ENCODE peak calls at places on chromosomes 6 and 20, in four cellular contexts. One of them, this sample, is unnamed.

GRCh38 chr6:161415302-161415855 is 141.5 kb upstream of the AGPAT4 start:
- DNase-seq in stimulated activated CD4-positive, alpha-beta T cell treated with anti-CD3 and anti-CD28 coated beads, Interleukin-1b, Interleukin-23, amount 100 ng/mL, for 1 hour: no peak
- DNase-seq in cardiac muscle cell: peak
- DNase-seq in activated naive CD8-positive, alpha-beta T cell treated with anti-CD3 and anti-CD28 coated beads, Interleukin-2, amount 50 U/mL, for 24 hours: no peak
- DNase-seq in this sample: peak

GRCh38 chr6:140566706-140567330 is 1192.4 kb upstream of the CITED2 start:
- DNase-seq in stimulated activated CD4-positive, alpha-beta T cell treated with anti-CD3 and anti-CD28 coated beads, Interleukin-1b, Interleukin-23, amount 100 ng/mL, for 1 hour: no peak
- DNase-seq in cardiac muscle cell: peak
- DNase-seq in activated naive CD8-positive, alpha-beta T cell treated with anti-CD3 and anti-CD28 coated beads, Interleukin-2, amount 50 U/mL, for 24 hours: no peak
- DNase-seq in this sample: no peak

GRCh38 chr20:2814587-2815051 is at the start of gene C20orf141:
- DNase-seq in cardiac muscle cell: peak
- DNase-seq in stimulated activated CD4-positive, alpha-beta T cell treated with anti-CD3 and anti-CD28 coated beads, Interleukin-1b, Interleukin-23, amount 100 ng/mL, for 1 hour: no peak
- DNase-seq in activated naive CD8-positive, alpha-beta T cell treated with anti-CD3 and anti-CD28 coated beads, Interleukin-2, amount 50 U/mL, for 24 hours: no peak
- DNase-seq in this sample: no peak

GRCh38 chr6:48859562-48859961 is 603.5 kb downstream of the MMUT start:
- DNase-seq in activated naive CD8-positive, alpha-beta T cell treated with anti-CD3 and anti-CD28 coated beads, Interleukin-2, amount 50 U/mL, for 24 hours: no peak
- DNase-seq in cardiac muscle cell: no peak
- DNase-seq in stimulated activated CD4-positive, alpha-beta T cell treated with anti-CD3 and anti-CD28 coated beads, Interleukin-1b, Interleukin-23, amount 100 ng/mL, for 1 hour: no peak
- DNase-seq in this sample: no peak

GRCh38 chr6:137657351-137657911 is 163.2 kb upstream of the OLIG3 start:
- DNase-seq in activated naive CD8-positive, alpha-beta T cell treated with anti-CD3 and anti-CD28 coated beads, Interleukin-2, amount 50 U/mL, for 24 hours: no peak
- DNase-seq in stimulated activated CD4-positive, alpha-beta T cell treated with anti-CD3 and anti-CD28 coated beads, Interleukin-1b, Interleukin-23, amount 100 ng/mL, for 1 hour: no peak
- DNase-seq in cardiac muscle cell: no peak
- DNase-seq in this sample: no peak

GRCh38 chr6:154615483-154616025 is 105.1 kb upstream of the CNKSR3 start:
- DNase-seq in stimulated activated CD4-positive, alpha-beta T cell treated with anti-CD3 and anti-CD28 coated beads, Interleukin-1b, Interleukin-23, amount 100 ng/mL, for 1 hour: no peak
- DNase-seq in activated naive CD8-positive, alpha-beta T cell treated with anti-CD3 and anti-CD28 coated beads, Interleukin-2, amount 50 U/mL, for 24 hours: no peak
- DNase-seq in cardiac muscle cell: peak
- DNase-seq in this sample: no peak

GRCh38 chr6:14506656-14507242 is 389.2 kb downstream of the CD83 start:
- DNase-seq in activated naive CD8-positive, alpha-beta T cell treated with anti-CD3 and anti-CD28 coated beads, Interleukin-2, amount 50 U/mL, for 24 hours: no peak
- DNase-seq in cardiac muscle cell: no peak
- DNase-seq in stimulated activated CD4-positive, alpha-beta T cell treated with anti-CD3 and anti-CD28 coated beads, Interleukin-1b, Interleukin-23, amount 100 ng/mL, for 1 hour: no peak
- DNase-seq in this sample: no peak

GRCh38 chr20:37382539-37383120 is 36.7 kb downstream of the SRC start:
- DNase-seq in activated naive CD8-positive, alpha-beta T cell treated with anti-CD3 and anti-CD28 coated beads, Interleukin-2, amount 50 U/mL, for 24 hours: no peak
- DNase-seq in cardiac muscle cell: no peak
- DNase-seq in stimulated activated CD4-positive, alpha-beta T cell treated with anti-CD3 and anti-CD28 coated beads, Interleukin-1b, Interleukin-23, amount 100 ng/mL, for 1 hour: no peak
- DNase-seq in this sample: no peak

GRCh38 chr6:84651583-84651982 is 112.8 kb downstream of the TBX18 start:
- DNase-seq in cardiac muscle cell: no peak
- DNase-seq in stimulated activated CD4-positive, alpha-beta T cell treated with anti-CD3 and anti-CD28 coated beads, Interleukin-1b, Interleukin-23, amount 100 ng/mL, for 1 hour: no peak
- DNase-seq in activated naive CD8-positive, alpha-beta T cell treated with anti-CD3 and anti-CD28 coated beads, Interleukin-2, amount 50 U/mL, for 24 hours: no peak
- DNase-seq in this sample: no peak

GRCh38 chr6:129280719-129281118 is 397.8 kb downstream of the LAMA2 start:
- DNase-seq in stimulated activated CD4-positive, alpha-beta T cell treated with anti-CD3 and anti-CD28 coated beads, Interleukin-1b, Interleukin-23, amount 100 ng/mL, for 1 hour: no peak
- DNase-seq in activated naive CD8-positive, alpha-beta T cell treated with anti-CD3 and anti-CD28 coated beads, Interleukin-2, amount 50 U/mL, for 24 hours: peak
- DNase-seq in cardiac muscle cell: no peak
- DNase-seq in this sample: no peak

GRCh38 chr6:117204903-117205302 is 60.5 kb upstream of the VGLL2 start:
- DNase-seq in stimulated activated CD4-positive, alpha-beta T cell treated with anti-CD3 and anti-CD28 coated beads, Interleukin-1b, Interleukin-23, amount 100 ng/mL, for 1 hour: no peak
- DNase-seq in cardiac muscle cell: no peak
- DNase-seq in activated naive CD8-positive, alpha-beta T cell treated with anti-CD3 and anti-CD28 coated beads, Interleukin-2, amount 50 U/mL, for 24 hours: no peak
- DNase-seq in this sample: no peak

GRCh38 chr6:52519618-52520017 is 57.2 kb downstream of the TRAM2 start:
- DNase-seq in stimulated activated CD4-positive, alpha-beta T cell treated with anti-CD3 and anti-CD28 coated beads, Interleukin-1b, Interleukin-23, amount 100 ng/mL, for 1 hour: no peak
- DNase-seq in activated naive CD8-positive, alpha-beta T cell treated with anti-CD3 and anti-CD28 coated beads, Interleukin-2, amount 50 U/mL, for 24 hours: no peak
- DNase-seq in cardiac muscle cell: no peak
- DNase-seq in this sample: no peak

GRCh38 chr6:150492941-150493340 is 106.7 kb upstream of the PLEKHG1 start:
- DNase-seq in activated naive CD8-positive, alpha-beta T cell treated with anti-CD3 and anti-CD28 coated beads, Interleukin-2, amount 50 U/mL, for 24 hours: no peak
- DNase-seq in cardiac muscle cell: peak
- DNase-seq in stimulated activated CD4-positive, alpha-beta T cell treated with anti-CD3 and anti-CD28 coated beads, Interleukin-1b, Interleukin-23, amount 100 ng/mL, for 1 hour: no peak
- DNase-seq in this sample: no peak

GRCh38 chr6:141548969-141549368 is 583.8 kb upstream of the GJE1 start:
- DNase-seq in activated naive CD8-positive, alpha-beta T cell treated with anti-CD3 and anti-CD28 coated beads, Interleukin-2, amount 50 U/mL, for 24 hours: no peak
- DNase-seq in stimulated activated CD4-positive, alpha-beta T cell treated with anti-CD3 and anti-CD28 coated beads, Interleukin-1b, Interleukin-23, amount 100 ng/mL, for 1 hour: no peak
- DNase-seq in cardiac muscle cell: peak
- DNase-seq in this sample: no peak

GRCh38 chr20:18678599-18678998 is 90.7 kb downstream of the DTD1 start:
- DNase-seq in stimulated activated CD4-positive, alpha-beta T cell treated with anti-CD3 and anti-CD28 coated beads, Interleukin-1b, Interleukin-23, amount 100 ng/mL, for 1 hour: no peak
- DNase-seq in cardiac muscle cell: no peak
- DNase-seq in activated naive CD8-positive, alpha-beta T cell treated with anti-CD3 and anti-CD28 coated beads, Interleukin-2, amount 50 U/mL, for 24 hours: no peak
- DNase-seq in this sample: no peak

GRCh38 chr6:159790947-159791598 is 806 bp downstream of the MRPL18 start:
- DNase-seq in activated naive CD8-positive, alpha-beta T cell treated with anti-CD3 and anti-CD28 coated beads, Interleukin-2, amount 50 U/mL, for 24 hours: no peak
- DNase-seq in cardiac muscle cell: no peak
- DNase-seq in stimulated activated CD4-positive, alpha-beta T cell treated with anti-CD3 and anti-CD28 coated beads, Interleukin-1b, Interleukin-23, amount 100 ng/mL, for 1 hour: no peak
- DNase-seq in this sample: no peak

GRCh38 chr20:25032478-25033183 is 25.3 kb downstream of the ACSS1 start:
- DNase-seq in stimulated activated CD4-positive, alpha-beta T cell treated with anti-CD3 and anti-CD28 coated beads, Interleukin-1b, Interleukin-23, amount 100 ng/mL, for 1 hour: no peak
- DNase-seq in cardiac muscle cell: peak
- DNase-seq in activated naive CD8-positive, alpha-beta T cell treated with anti-CD3 and anti-CD28 coated beads, Interleukin-2, amount 50 U/mL, for 24 hours: no peak
- DNase-seq in this sample: no peak

GRCh38 chr20:24332956-24333355 is 136.5 kb upstream of the SYNDIG1 start:
- DNase-seq in cardiac muscle cell: no peak
- DNase-seq in stimulated activated CD4-positive, alpha-beta T cell treated with anti-CD3 and anti-CD28 coated beads, Interleukin-1b, Interleukin-23, amount 100 ng/mL, for 1 hour: no peak
- DNase-seq in activated naive CD8-positive, alpha-beta T cell treated with anti-CD3 and anti-CD28 coated beads, Interleukin-2, amount 50 U/mL, for 24 hours: no peak
- DNase-seq in this sample: no peak

GRCh38 chr6:4635666-4636065 is 140.5 kb upstream of the CDYL start:
- DNase-seq in activated naive CD8-positive, alpha-beta T cell treated with anti-CD3 and anti-CD28 coated beads, Interleukin-2, amount 50 U/mL, for 24 hours: no peak
- DNase-seq in cardiac muscle cell: peak
- DNase-seq in stimulated activated CD4-positive, alpha-beta T cell treated with anti-CD3 and anti-CD28 coated beads, Interleukin-1b, Interleukin-23, amount 100 ng/mL, for 1 hour: no peak
- DNase-seq in this sample: no peak

GRCh38 chr20:61328906-61329558 is 77.0 kb downstream of the CDH4 start:
- DNase-seq in stimulated activated CD4-positive, alpha-beta T cell treated with anti-CD3 and anti-CD28 coated beads, Interleukin-1b, Interleukin-23, amount 100 ng/mL, for 1 hour: no peak
- DNase-seq in cardiac muscle cell: no peak
- DNase-seq in activated naive CD8-positive, alpha-beta T cell treated with anti-CD3 and anti-CD28 coated beads, Interleukin-2, amount 50 U/mL, for 24 hours: no peak
- DNase-seq in this sample: no peak

GRCh38 chr6:143027058-143027457 is 33.6 kb upstream of the AIG1 start:
- DNase-seq in activated naive CD8-positive, alpha-beta T cell treated with anti-CD3 and anti-CD28 coated beads, Interleukin-2, amount 50 U/mL, for 24 hours: peak
- DNase-seq in stimulated activated CD4-positive, alpha-beta T cell treated with anti-CD3 and anti-CD28 coated beads, Interleukin-1b, Interleukin-23, amount 100 ng/mL, for 1 hour: peak
- DNase-seq in cardiac muscle cell: peak
- DNase-seq in this sample: peak

GRCh38 chr6:13624871-13625288 is 9.7 kb downstream of the NOL7 start:
- DNase-seq in activated naive CD8-positive, alpha-beta T cell treated with anti-CD3 and anti-CD28 coated beads, Interleukin-2, amount 50 U/mL, for 24 hours: no peak
- DNase-seq in cardiac muscle cell: peak
- DNase-seq in stimulated activated CD4-positive, alpha-beta T cell treated with anti-CD3 and anti-CD28 coated beads, Interleukin-1b, Interleukin-23, amount 100 ng/mL, for 1 hour: no peak
- DNase-seq in this sample: no peak

GRCh38 chr20:50251992-50252491 is 61.4 kb downstream of the CEBPB start:
- DNase-seq in stimulated activated CD4-positive, alpha-beta T cell treated with anti-CD3 and anti-CD28 coated beads, Interleukin-1b, Interleukin-23, amount 100 ng/mL, for 1 hour: no peak
- DNase-seq in activated naive CD8-positive, alpha-beta T cell treated with anti-CD3 and anti-CD28 coated beads, Interleukin-2, amount 50 U/mL, for 24 hours: no peak
- DNase-seq in cardiac muscle cell: no peak
- DNase-seq in this sample: no peak

GRCh38 chr6:44580901-44581300 is 193.4 kb downstream of the CDC5L start:
- DNase-seq in stimulated activated CD4-positive, alpha-beta T cell treated with anti-CD3 and anti-CD28 coated beads, Interleukin-1b, Interleukin-23, amount 100 ng/mL, for 1 hour: no peak
- DNase-seq in cardiac muscle cell: peak
- DNase-seq in activated naive CD8-positive, alpha-beta T cell treated with anti-CD3 and anti-CD28 coated beads, Interleukin-2, amount 50 U/mL, for 24 hours: no peak
- DNase-seq in this sample: no peak

GRCh38 chr20:22825076-22825475 is 210.0 kb upstream of the SSTR4 start:
- DNase-seq in stimulated activated CD4-positive, alpha-beta T cell treated with anti-CD3 and anti-CD28 coated beads, Interleukin-1b, Interleukin-23, amount 100 ng/mL, for 1 hour: no peak
- DNase-seq in activated naive CD8-positive, alpha-beta T cell treated with anti-CD3 and anti-CD28 coated beads, Interleukin-2, amount 50 U/mL, for 24 hours: no peak
- DNase-seq in cardiac muscle cell: peak
- DNase-seq in this sample: no peak

GRCh38 chr20:8388707-8389106 is 256.6 kb downstream of the PLCB1 start:
- DNase-seq in cardiac muscle cell: peak
- DNase-seq in stimulated activated CD4-positive, alpha-beta T cell treated with anti-CD3 and anti-CD28 coated beads, Interleukin-1b, Interleukin-23, amount 100 ng/mL, for 1 hour: no peak
- DNase-seq in activated naive CD8-positive, alpha-beta T cell treated with anti-CD3 and anti-CD28 coated beads, Interleukin-2, amount 50 U/mL, for 24 hours: no peak
- DNase-seq in this sample: no peak

GRCh38 chr20:45268531-45268930 is 14.2 kb upstream of the SLPI start:
- DNase-seq in stimulated activated CD4-positive, alpha-beta T cell treated with anti-CD3 and anti-CD28 coated beads, Interleukin-1b, Interleukin-23, amount 100 ng/mL, for 1 hour: no peak
- DNase-seq in cardiac muscle cell: peak
- DNase-seq in activated naive CD8-positive, alpha-beta T cell treated with anti-CD3 and anti-CD28 coated beads, Interleukin-2, amount 50 U/mL, for 24 hours: no peak
- DNase-seq in this sample: no peak

GRCh38 chr20:58233881-58234528 is 5.6 kb upstream of the ANKRD60 start:
- DNase-seq in stimulated activated CD4-positive, alpha-beta T cell treated with anti-CD3 and anti-CD28 coated beads, Interleukin-1b, Interleukin-23, amount 100 ng/mL, for 1 hour: no peak
- DNase-seq in activated naive CD8-positive, alpha-beta T cell treated with anti-CD3 and anti-CD28 coated beads, Interleukin-2, amount 50 U/mL, for 24 hours: peak
- DNase-seq in cardiac muscle cell: peak
- DNase-seq in this sample: peak